ENCODE peak calls at places on chromosomes 13 and 19, in ten cellular contexts. C, F, E, H, O, Y, A, R, T and D are unnamed samples.

GRCh38 chr13:30585748-30586262 is 31.9 kb upstream of the USPL1 start:
- DNase-seq in R (peak), C (no peak), E (peak), Y (no peak), T (no peak), A (peak), H (peak), F (no peak), O (no peak), D (peak)

GRCh38 chr13:101784313-101784712 is 331.8 kb downstream of the ITGBL1 start:
- DNase-seq in A (no peak), C (no peak), T (no peak), E (no peak), F (no peak), Y (no peak), H (no peak), R (no peak), O (no peak), D (no peak)

GRCh38 chr13:37709318-37709717 is 110.8 kb upstream of the POSTN start:
- DNase-seq in E (no peak), C (no peak), T (no peak), H (no peak), A (no peak), O (no peak), Y (no peak), F (no peak), R (peak), D (no peak)

GRCh38 chr13:30808600-30808999 is 73.3 kb downstream of the ALOX5AP start:
- DNase-seq in T (no peak), F (no peak), A (no peak), R (no peak), C (no peak), E (no peak), Y (no peak), H (no peak), O (no peak), D (peak)

GRCh38 chr19:14536926-14537692 is 7.7 kb downstream of the TECR start:
- DNase-seq in T (peak), A (peak), H (peak), F (peak), R (peak), C (peak), E (peak), O (peak), Y (peak), D (peak)

GRCh38 chr13:56189978-56190377 is 950.7 kb upstream of the PRR20A start:
- DNase-seq in C (no peak), R (no peak), A (no peak), F (no peak), Y (no peak), H (no peak), E (no peak), T (no peak), O (no peak), D (no peak)

GRCh38 chr19:13160557-13160956 is 10.3 kb downstream of the IER2 start:
- DNase-seq in H (peak), R (peak), A (peak), C (peak), F (no peak), Y (no peak), T (no peak), O (no peak), E (peak), D (peak)

GRCh38 chr19:54424660-54425381 is 9.6 kb downstream of the TTYH1 start:
- DNase-seq in A (no peak), R (no peak), C (no peak), F (no peak), O (no peak), H (no peak), T (no peak), E (no peak), Y (no peak), D (no peak)

GRCh38 chr19:39085392-39085791 is 1.2 kb downstream of the ACP7 start:
- DNase-seq in C (no peak), F (no peak), H (no peak), E (no peak), A (no peak), O (no peak), Y (no peak), T (no peak), R (no peak), D (no peak)

GRCh38 chr19:17803264-17803896 is 8.4 kb downstream of the B3GNT3 start:
- DNase-seq in O (peak), T (no peak), H (no peak), C (no peak), F (no peak), Y (no peak), E (no peak), A (no peak), R (no peak), D (no peak)

GRCh38 chr13:98839826-98840769 is 87.6 kb upstream of the SLC15A1 start:
- DNase-seq in F (peak), C (peak), E (peak), H (peak), Y (peak), O (peak), T (peak), R (peak), A (peak), D (peak)
- H3K4me3 ChIP-seq in F (no peak), C (no peak), E (no peak), H (no peak), Y (no peak), O (no peak), T (no peak), R (no peak), A (no peak), D (no peak)

DNA sequence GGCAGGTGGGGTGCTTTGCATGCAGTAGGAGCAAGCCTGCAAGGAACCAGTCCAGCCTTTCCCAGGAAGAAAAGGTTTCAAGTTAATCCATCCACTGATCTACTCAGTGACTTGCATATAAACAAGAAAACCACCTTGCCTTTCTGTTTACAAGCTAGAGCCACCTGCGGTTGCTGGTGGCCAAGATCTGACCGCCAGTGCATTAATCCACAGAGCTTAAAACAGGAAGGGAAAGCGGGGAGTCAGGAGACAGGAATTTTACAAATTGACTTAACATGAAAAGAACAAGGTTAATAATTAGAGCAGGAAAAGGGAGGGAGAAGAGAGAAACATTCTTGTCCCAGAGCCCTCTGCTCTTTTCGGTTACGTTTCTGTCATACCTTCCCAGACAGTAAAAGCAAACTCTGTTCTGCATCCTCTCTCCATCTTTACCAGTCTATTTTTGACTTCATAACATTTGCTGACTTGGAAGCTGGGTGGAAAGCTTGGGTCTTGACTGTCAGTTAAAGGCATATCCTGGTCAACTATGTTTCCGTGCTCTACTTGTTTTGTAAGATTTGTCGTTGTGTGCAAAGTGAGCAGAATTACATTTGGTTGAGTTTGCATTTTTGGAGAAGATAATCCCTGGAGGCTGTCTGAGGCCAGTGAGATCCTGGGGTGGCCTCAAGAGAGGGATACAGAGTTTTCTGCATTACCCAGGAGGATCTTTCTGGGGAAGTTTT is 760.6 kb downstream of the EFNB2 start:
- DNase-seq in E (no peak), F (no peak), C (peak), A (no peak), Y (no peak), O (no peak), H (peak), T (no peak), R (peak), D (no peak)
- TF ChIP-seq CTCF in E (no peak), F (no peak), C (no peak), A (no peak), Y (no peak), O (no peak), H (no peak), T (no peak), R (no peak), D (no peak)

GRCh38 chr13:46487748-46488147 is 65.2 kb upstream of the LRCH1 start:
- DNase-seq in F (no peak), C (no peak), H (no peak), T (no peak), O (no peak), E (no peak), A (no peak), R (no peak), Y (no peak), D (no peak)

GRCh38 chr13:46489586-46490023 is 63.4 kb upstream of the LRCH1 start:
- DNase-seq in C (no peak), E (peak), Y (no peak), F (no peak), H (peak), T (no peak), R (peak), A (peak), O (peak), D (peak)

GRCh38 chr13:46484561-46484960 is 68.4 kb upstream of the LRCH1 start:
- DNase-seq in R (no peak), E (no peak), O (no peak), Y (no peak), C (no peak), A (peak), T (no peak), H (no peak), F (no peak), D (no peak)

GRCh38 chr13:46490129-46490528 is 62.8 kb upstream of the LRCH1 start:
- DNase-seq in F (no peak), C (no peak), Y (no peak), O (no peak), T (no peak), H (no peak), R (no peak), A (no peak), E (no peak), D (no peak)

DNA sequence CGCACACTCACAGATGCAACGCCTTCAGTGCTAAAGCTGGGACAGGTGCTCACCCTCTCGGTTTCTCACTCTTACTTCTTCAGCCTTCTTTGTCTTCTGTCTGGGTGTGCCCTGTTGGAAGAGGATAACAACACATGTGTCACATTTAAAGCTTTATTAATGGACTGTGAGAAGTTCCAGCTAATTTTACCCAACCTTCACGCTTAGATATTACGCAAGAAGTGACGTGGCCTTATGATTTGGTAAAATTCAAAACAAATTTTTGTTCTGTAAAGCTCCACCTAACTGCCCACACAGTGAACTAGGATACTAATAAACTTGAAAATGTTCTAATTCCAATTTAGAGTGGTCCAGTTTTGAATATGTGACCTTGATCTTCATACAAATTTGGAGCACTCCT is 66.7 kb upstream of the LRCH1 start:
- DNase-seq in H (no peak), Y (no peak), O (no peak), A (no peak), E (peak), R (no peak), C (no peak), F (no peak), T (no peak), D (peak)
- H3K4me3 ChIP-seq in H (no peak), Y (no peak), O (no peak), A (no peak), E (no peak), R (no peak), C (no peak), F (no peak), T (no peak), D (no peak)

GRCh38 chr19:41263850-41264580 is at the start of gene HNRNPUL1:
- DNase-seq in H (peak), T (peak), A (peak), O (peak), Y (peak), R (peak), F (peak), E (peak), C (peak), D (peak)
- TF ChIP-seq CTCF in H (peak), T (peak), A (peak), O (peak), Y (no peak), R (peak), F (no peak), E (peak), C (no peak), D (no peak)

GRCh38 chr19:1906985-1907562 is 1.9 kb downstream of the ADAT3 start:
- DNase-seq in Y (no peak), O (no peak), R (no peak), H (no peak), C (no peak), T (no peak), A (no peak), E (no peak), F (no peak), D (no peak)
- H3K4me3 ChIP-seq in Y (no peak), O (no peak), R (peak), H (no peak), C (no peak), T (peak), A (no peak), E (no peak), F (no peak), D (no peak)

GRCh38 chr19:35734889-35735288 is 7.4 kb downstream of the IGFLR1 start:
- DNase-seq in T (no peak), H (no peak), R (no peak), A (no peak), C (no peak), O (no peak), E (no peak), Y (no peak), F (no peak), D (no peak)

GRCh38 chr19:35738887-35739229 is 3.4 kb downstream of the IGFLR1 start:
- DNase-seq in H (no peak), A (no peak), R (no peak), F (no peak), Y (no peak), O (no peak), T (no peak), C (no peak), E (no peak), D (peak)

GRCh38 chr19:35739275-35740107 is 2.8 kb downstream of the IGFLR1 start:
- DNase-seq in T (peak), C (no peak), O (no peak), F (no peak), A (no peak), E (no peak), H (no peak), Y (no peak), R (no peak), D (no peak)

GRCh38 chr19:35738021-35738886 is 4.0 kb downstream of the IGFLR1 start:
- DNase-seq in H (no peak), F (no peak), O (no peak), A (no peak), C (no peak), Y (no peak), E (no peak), T (peak), R (no peak), D (no peak)

GRCh38 chr19:35736913-35737886 is 5.1 kb downstream of the IGFLR1 start:
- DNase-seq in A (no peak), C (no peak), Y (no peak), E (no peak), F (no peak), H (no peak), T (peak), R (peak), O (no peak), D (no peak)
- TF ChIP-seq CTCF in A (peak), C (peak), Y (no peak), E (no peak), F (no peak), H (peak), T (peak), R (peak), O (no peak), D (no peak)

GRCh38 chr13:29509999-29510586 is 85.4 kb downstream of the SLC7A1 start:
- DNase-seq in T (no peak), Y (no peak), R (no peak), E (peak), F (no peak), C (no peak), H (peak), A (peak), O (no peak), D (peak)

GRCh38 chr13:29507356-29507755 is 88.1 kb downstream of the SLC7A1 start:
- DNase-seq in Y (no peak), C (no peak), H (no peak), O (no peak), F (no peak), E (peak), R (no peak), T (no peak), A (no peak), D (peak)

GRCh38 chr13:29508874-29509249 is 86.6 kb downstream of the SLC7A1 start:
- DNase-seq in T (no peak), Y (no peak), E (no peak), C (no peak), F (no peak), R (no peak), H (no peak), A (no peak), O (no peak), D (no peak)

GRCh38 chr13:29505950-29506349 is 89.5 kb downstream of the SLC7A1 start:
- DNase-seq in A (no peak), O (no peak), R (no peak), C (no peak), F (no peak), H (no peak), Y (no peak), E (no peak), T (no peak), D (no peak)

GRCh38 chr13:29508130-29508873 is 87.2 kb downstream of the SLC7A1 start:
- DNase-seq in E (peak), A (peak), F (peak), O (peak), C (peak), Y (peak), R (peak), T (peak), H (peak), D (peak)
- H3K4me3 ChIP-seq in E (no peak), A (no peak), F (no peak), O (no peak), C (no peak), Y (no peak), R (no peak), T (no peak), H (no peak), D (no peak)

DNA sequence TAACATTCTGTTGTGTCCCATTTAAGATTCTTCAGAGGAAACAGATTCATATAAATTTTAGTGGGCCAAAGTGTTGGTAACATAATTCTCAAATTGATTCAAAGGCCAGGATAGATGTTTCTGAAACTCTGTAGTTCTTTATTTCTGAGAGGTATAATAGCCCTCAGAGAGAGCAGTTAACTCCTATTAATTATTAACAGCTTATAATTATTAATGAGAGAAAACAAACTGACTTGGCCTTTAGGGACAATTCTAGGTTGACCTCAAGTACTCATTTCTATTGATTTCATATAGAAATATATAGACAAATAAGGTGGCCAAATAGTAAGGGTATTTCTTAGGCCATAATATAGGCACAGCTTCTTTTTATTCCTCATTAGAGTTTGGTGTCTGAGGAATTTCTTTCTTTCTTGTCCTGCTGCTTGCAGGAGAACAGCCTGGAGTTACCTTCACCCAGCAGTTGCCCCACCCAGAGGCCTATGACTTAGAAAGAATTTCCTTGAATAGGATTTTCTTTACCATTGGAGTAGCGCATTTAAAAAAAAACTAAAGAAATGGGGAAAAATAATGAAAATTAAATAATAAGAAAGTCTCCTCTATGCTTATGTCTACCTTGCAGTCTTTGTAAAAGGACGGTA is 1430.1 kb upstream of the SPRY2 start:
- DNase-seq in H (no peak), A (no peak), R (no peak), E (no peak), F (no peak), T (no peak), O (no peak), C (no peak), Y (no peak), D (no peak)
- TF ChIP-seq CTCF in H (no peak), A (no peak), R (no peak), E (no peak), F (no peak), T (no peak), O (no peak), C (no peak), Y (no peak), D (no peak)

DNA sequence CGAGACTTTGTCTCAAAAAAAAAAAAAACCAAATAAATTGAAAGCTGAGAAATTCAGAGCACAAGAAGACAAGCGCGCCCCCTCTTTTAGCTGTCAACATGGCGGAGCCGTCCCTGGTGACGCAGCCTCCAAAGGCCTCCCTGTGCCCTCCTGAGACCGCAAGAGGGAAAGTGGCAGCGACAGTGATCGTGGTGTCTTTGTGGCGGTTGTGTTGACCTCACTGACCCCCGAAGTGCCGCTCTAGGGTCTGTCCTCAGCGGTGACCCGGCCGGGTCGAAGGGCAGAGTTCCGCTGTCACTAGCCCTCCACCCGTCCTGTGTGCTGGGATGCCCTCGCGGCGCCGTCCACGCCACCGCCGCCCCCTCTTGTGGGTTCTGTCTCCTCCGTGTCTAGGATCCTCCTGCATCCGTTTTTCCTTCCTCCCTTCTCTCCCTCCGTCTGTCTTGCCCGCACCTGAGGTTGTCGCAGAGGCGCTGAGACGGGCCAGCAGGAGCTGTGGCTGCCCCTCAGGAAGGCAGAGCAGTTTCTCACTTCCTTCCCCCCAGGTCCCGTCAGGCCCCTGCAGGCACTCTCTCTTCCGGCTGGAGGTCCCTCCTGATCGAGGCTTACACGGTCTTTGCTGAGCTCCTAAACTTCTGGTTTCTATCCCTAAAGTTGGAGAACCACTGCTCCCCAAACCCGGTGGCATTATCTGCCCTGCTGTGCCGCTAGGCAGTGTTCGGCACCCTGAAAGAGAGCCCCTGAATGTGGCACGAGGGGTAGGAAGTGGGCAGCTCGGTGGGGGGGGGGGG is 7.2 kb downstream of the UHRF1 start:
- DNase-seq in R (no peak), O (no peak), C (no peak), F (no peak), H (no peak), Y (peak), E (no peak), T (no peak), A (no peak), D (no peak)
- H3K4me3 ChIP-seq in R (no peak), O (peak), C (no peak), F (no peak), H (no peak), Y (no peak), E (no peak), T (no peak), A (no peak), D (no peak)

GRCh38 chr19:45154064-45154827 is 6.5 kb downstream of the NKPD1 start:
- DNase-seq in A (peak), C (peak), O (peak), R (peak), F (no peak), E (peak), T (no peak), H (peak), Y (no peak), D (peak)
- TF ChIP-seq CTCF in A (no peak), C (no peak), O (no peak), R (no peak), F (no peak), E (no peak), T (no peak), H (no peak), Y (no peak), D (peak)